ENCODE peak calls at places on chromosomes 2 and 18, in nine cellular contexts. I is NCI-H2081; S is NCI-H226; G is prostate gland; Z is M059J; A is adrenal gland; N is activated naive CD4-positive, alpha-beta T cell; M is kidney glomerular epithelial cell; O is A549. H is an unnamed sample.

GRCh38 chr2:163453920-163454319 is 281.9 kb downstream of the FIGN start:
- DNase-seq in I (no peak), S (peak), G (no peak), Z (peak), A (no peak), N (no peak), M (peak), O (no peak), H (no peak)

GRCh38 chr18:48841381-48842258 is 109.1 kb downstream of the SMAD7 start:
- DNase-seq in I (no peak), S (peak), G (no peak), Z (peak), A (peak), N (no peak), M (no peak), O (no peak), H (peak)

GRCh38 chr2:148888003-148888501 is 13.0 kb downstream of the KIF5C start:
- DNase-seq in I (peak), S (no peak), G (no peak), Z (no peak), A (peak), N (no peak), M (no peak), O (no peak), H (no peak)

GRCh38 chr2:233980955-233981555 is 63.9 kb downstream of the TRPM8 start:
- DNase-seq in I (no peak), S (no peak), G (no peak), Z (no peak), A (no peak), N (no peak), M (no peak), O (no peak), H (no peak)

GRCh38 chr2:127197475-127198385 is 22.4 kb downstream of the CYP27C1 start:
- DNase-seq in I (peak), S (peak), G (peak), Z (peak), A (peak), N (peak), M (peak), O (peak), H (peak)

GRCh38 chr2:109351164-109351756 is 222.3 kb downstream of the SH3RF3 start:
- DNase-seq in I (peak), S (no peak), G (peak), Z (peak), A (peak), N (no peak), M (no peak), O (no peak), H (peak)

GRCh38 chr2:134250840-134251461 is 2.9 kb upstream of the MGAT5 start:
- DNase-seq in I (peak), S (no peak), G (no peak), Z (no peak), A (no peak), N (no peak), M (no peak), O (no peak), H (peak)

GRCh38 chr18:79586436-79587297 is 92.9 kb upstream of the CTDP1 start:
- DNase-seq in I (no peak), S (no peak), G (no peak), Z (no peak), A (no peak), N (no peak), M (no peak), O (no peak), H (no peak)

GRCh38 chr2:164773635-164774034 is 68.0 kb downstream of the COBLL1 start:
- DNase-seq in I (no peak), S (peak), G (no peak), Z (no peak), A (no peak), N (no peak), M (no peak), O (no peak), H (no peak)

GRCh38 chr2:156986339-156986988 is 271.0 kb upstream of the GALNT5 start:
- DNase-seq in I (no peak), S (no peak), G (no peak), Z (peak), A (no peak), N (no peak), M (no peak), O (peak), H (no peak)

GRCh38 chr2:102025016-102025491 is 33.3 kb downstream of the IL1R2 start:
- DNase-seq in I (no peak), S (peak), G (no peak), Z (no peak), A (no peak), N (no peak), M (peak), O (no peak), H (no peak)

GRCh38 chr18:11994708-11995444 is 13.6 kb downstream of the IMPA2 start:
- DNase-seq in I (no peak), S (no peak), G (no peak), Z (peak), A (no peak), N (no peak), M (peak), O (peak), H (no peak)

GRCh38 chr18:48954837-48955527 is 4.2 kb upstream of the SMAD7 start:
- DNase-seq in I (no peak), S (no peak), G (peak), Z (no peak), A (no peak), N (no peak), M (no peak), O (no peak), H (no peak)